ENCODE peak calls at places on chromosomes 7 and 10, in seven cellular contexts. A, T, P, W, Y, V and N are unnamed samples.

GRCh38 chr10:93080350-93081046 is 6.8 kb downstream of the CYP26A1 start:
- DNase-seq in A (no peak), T (peak; percentile 66), P (no peak), W (peak; percentile 67), Y (peak; percentile 61), V (no peak), N (peak; percentile 36)

GRCh38 chr7:33807779-33808482 is 97.4 kb upstream of the BMPER start:
- DNase-seq in A (no peak), T (peak; percentile 62), P (no peak), W (peak; percentile 43), Y (peak; percentile 91), V (peak; percentile 74), N (peak; percentile 89)

GRCh38 chr7:1810961-1811849 is 141.1 kb downstream of the ELFN1 start:
- DNase-seq in A (no peak), T (no peak), P (no peak), W (no peak), Y (peak; percentile 20), V (no peak), N (no peak)

GRCh38 chr7:51009716-51010496 is 227.2 kb upstream of the GRB10 start:
- DNase-seq in A (no peak), T (no peak), P (no peak), W (no peak), Y (peak; percentile 79), V (no peak), N (no peak)

GRCh38 chr7:734808-735207 is 7.7 kb upstream of the PRKAR1B start:
- DNase-seq in A (no peak), T (no peak), P (no peak), W (no peak), Y (no peak), V (no peak), N (no peak)

GRCh38 chr7:92964156-92964555 is 127.8 kb upstream of the CDK6 start:
- DNase-seq in A (no peak), T (no peak), P (no peak), W (no peak), Y (no peak), V (no peak), N (no peak)

GRCh38 chr7:36761835-36762234 is 37.5 kb upstream of the AOAH start:
- DNase-seq in A (no peak), T (no peak), P (no peak), W (no peak), Y (no peak), V (no peak), N (no peak)

GRCh38 chr7:3915337-3915865 is 614.3 kb downstream of the SDK1 start:
- DNase-seq in A (no peak), T (no peak), P (no peak), W (no peak), Y (no peak), V (no peak), N (no peak)

GRCh38 chr7:1638113-1638726 is 31.9 kb upstream of the ELFN1 start:
- DNase-seq in A (no peak), T (no peak), P (no peak), W (peak; percentile 78), Y (no peak), V (no peak), N (no peak)

GRCh38 chr7:34761627-34762026 is 103.6 kb downstream of the NPSR1 start:
- DNase-seq in A (no peak), T (no peak), P (no peak), W (no peak), Y (no peak), V (no peak), N (no peak)

GRCh38 chr7:6035165-6035564 is 4.0 kb downstream of the ANKRD61 start:
- DNase-seq in A (no peak), T (no peak), P (no peak), W (no peak), Y (no peak), V (no peak), N (no peak)

GRCh38 chr7:85106719-85107118 is 80.1 kb downstream of the SEMA3D start:
- DNase-seq in A (no peak), T (no peak), P (no peak), W (no peak), Y (no peak), V (no peak), N (no peak)

GRCh38 chr7:135994466-135995205 is 17.5 kb upstream of the MTPN start:
- DNase-seq in A (no peak), T (peak; percentile 9), P (no peak), W (no peak), Y (peak; percentile 90), V (no peak), N (peak; percentile 50)

GRCh38 chr7:70446448-70447143 is 685.3 kb upstream of the GALNT17 start:
- DNase-seq in A (no peak), T (no peak), P (no peak), W (no peak), Y (no peak), V (no peak), N (no peak)

GRCh38 chr10:17607603-17608332 is 9.4 kb downstream of the HACD1 start:
- DNase-seq in A (no peak), T (peak; percentile 67), P (no peak), W (peak; percentile 63), Y (peak; percentile 47), V (no peak), N (peak; percentile 51)

DNA sequence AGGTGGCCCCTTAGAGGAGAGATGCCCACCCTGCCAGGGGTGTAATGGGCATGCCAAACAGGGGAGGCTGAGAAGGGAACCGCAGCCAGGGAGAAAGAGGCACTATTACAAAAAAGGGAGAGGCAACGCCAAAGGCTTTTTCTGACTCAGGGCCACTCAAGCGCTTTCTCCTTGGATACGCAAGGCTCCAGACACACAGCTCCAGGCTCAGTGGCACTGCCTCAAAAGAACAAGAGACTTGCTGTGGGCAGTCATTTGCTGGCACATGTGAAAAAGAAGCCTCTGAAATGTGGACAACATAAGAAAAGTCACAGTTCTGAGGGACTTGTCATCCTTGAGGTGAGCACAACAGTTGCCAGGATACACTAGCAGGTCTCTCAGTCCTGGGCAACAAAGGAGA is 128.4 kb downstream of the DGKI start:
- DNase-seq in A (no peak), T (no peak), P (no peak), W (no peak), Y (peak; percentile 40), V (no peak), N (no peak)
- H3K27ac ChIP-seq in A (no peak overlapping the region), T (no peak overlapping the region), P (no peak overlapping the region), W (no peak overlapping the region), Y (no peak overlapping the region), V (no peak overlapping the region), N (no peak overlapping the region)

DNA sequence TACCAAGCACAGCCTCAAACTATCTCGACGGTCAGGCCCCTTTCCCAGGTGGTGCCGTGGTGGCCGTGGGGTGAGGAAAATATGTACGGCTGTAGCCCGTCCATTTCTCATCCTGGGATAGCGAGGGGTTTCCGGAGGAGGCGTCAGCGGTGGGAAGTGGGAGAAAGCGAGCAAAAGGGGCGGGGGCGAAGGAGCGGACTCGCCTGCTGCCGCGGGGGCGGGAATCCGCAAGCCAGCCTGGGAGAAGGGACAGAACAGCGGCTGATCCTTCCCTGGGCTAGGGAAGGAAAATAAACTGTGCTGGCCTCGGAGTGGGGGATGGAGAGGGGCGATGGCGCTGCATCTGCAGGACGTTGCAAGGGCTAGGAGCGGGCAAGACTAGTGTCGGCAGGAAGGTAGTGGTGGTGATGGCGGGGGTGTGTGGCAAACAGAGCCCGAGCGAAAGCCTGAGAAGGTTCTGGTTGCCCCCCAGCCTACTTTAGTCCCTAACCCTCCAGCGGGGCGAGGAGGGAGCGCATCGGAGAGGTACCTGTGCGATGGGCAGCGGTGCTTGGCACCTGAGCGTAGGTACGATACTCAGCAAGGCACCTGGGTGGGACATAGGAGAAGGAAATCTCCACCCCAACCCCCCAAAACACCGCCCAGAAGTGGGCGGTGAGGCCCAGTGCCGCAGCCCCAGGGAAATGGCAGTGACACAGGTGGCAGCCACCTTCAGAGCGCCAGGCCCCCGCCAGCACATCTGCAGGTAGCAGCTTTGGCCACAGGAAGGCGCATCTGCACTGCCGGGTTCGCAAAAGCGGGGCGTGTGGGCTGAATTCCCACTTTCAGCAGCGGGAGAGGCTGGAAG is 49.9 kb upstream of the STEAP1B start:
- DNase-seq in A (peak; percentile 79), T (peak; percentile 39), P (no peak), W (peak; percentile 66), Y (peak; percentile 42), V (peak; percentile 68), N (peak; percentile 19)
- TF ChIP-seq CTCF in A (peak; percentile 22), T (peak; percentile 44), P (peak; percentile 77), W (peak; percentile 46), Y (peak; percentile 4), V (peak; percentile 86), N (peak; percentile 81)

GRCh38 chr7:105822806-105823205 is 53.6 kb downstream of the ATXN7L1 start:
- DNase-seq in A (no peak), T (no peak), P (no peak), W (no peak), Y (peak; percentile 73), V (no peak), N (no peak)
- H3K27ac ChIP-seq in A (no peak overlapping the region), T (no peak overlapping the region), P (no peak overlapping the region), W (no peak overlapping the region), Y (no peak overlapping the region), V (no peak overlapping the region), N (no peak overlapping the region)

GRCh38 chr7:155965010-155965409 is 152.7 kb upstream of the SHH start:
- DNase-seq in A (no peak), T (no peak), P (no peak), W (no peak), Y (peak; percentile 58), V (no peak), N (peak; percentile 22)

GRCh38 chr7:155962968-155963300 is 150.7 kb upstream of the SHH start:
- DNase-seq in A (peak; percentile 76), T (no peak), P (no peak), W (no peak), Y (no peak), V (no peak), N (no peak)

GRCh38 chr7:155963356-155963755 is 151.1 kb upstream of the SHH start:
- DNase-seq in A (peak; percentile 47), T (no peak), P (no peak), W (no peak), Y (no peak), V (no peak), N (no peak)

GRCh38 chr7:155963771-155964195 is 151.5 kb upstream of the SHH start:
- DNase-seq in A (no peak), T (no peak), P (no peak), W (no peak), Y (no peak), V (no peak), N (no peak)

DNA sequence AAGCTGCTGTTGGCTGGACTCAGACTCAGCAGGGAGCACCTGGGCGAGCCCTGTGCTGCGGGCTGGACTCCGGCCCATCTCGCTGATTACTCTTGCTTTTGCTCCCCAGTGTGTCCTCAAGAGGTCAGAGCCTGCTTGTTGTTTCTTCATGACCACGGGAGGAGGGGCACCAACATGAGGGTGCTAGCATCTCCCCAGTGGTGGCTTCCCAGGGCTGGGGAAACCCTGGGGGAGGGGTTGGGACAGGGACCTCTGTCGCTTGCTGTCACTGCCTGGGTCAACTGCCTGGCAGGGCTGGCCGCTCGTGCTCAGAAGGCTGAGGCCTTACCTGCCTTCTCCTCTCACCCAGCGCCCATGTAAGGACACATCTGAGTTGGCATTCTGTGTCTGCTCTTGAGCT is 152.3 kb upstream of the SHH start:
- DNase-seq in A (peak; percentile 60), T (no peak), P (no peak), W (no peak), Y (no peak), V (no peak), N (no peak)
- TF ChIP-seq CTCF in A (no peak), T (no peak), P (no peak), W (no peak), Y (no peak), V (no peak), N (no peak)